ENCODE peak calls at places on chromosomes 3 and 15, in nine cellular contexts. Y, P, T, Z, B, D, A, O and W are unnamed samples. For H3K4me1, the result is how much of the 10 kb centered on the place peaks cover.

GRCh38 chr3:107855710-107856109 is 235.1 kb downstream of the CD47 start:
- DNase-seq in T (no peak), Y (no peak), A (peak), D (no peak), Z (no peak), O (no peak), P (no peak), B (no peak), W (no peak)

GRCh38 chr15:23686466-23687142 is 501 bp downstream of the NDN start:
- DNase-seq in B (peak), O (no peak), D (peak), Z (no peak), Y (no peak), P (peak), A (no peak), T (no peak), W (no peak)

GRCh38 chr3:178513539-178514410 is 22.5 kb upstream of the KCNMB2 start:
- DNase-seq in Z (no peak), T (no peak), P (no peak), Y (no peak), B (no peak), O (no peak), A (no peak), D (no peak), W (no peak)

GRCh38 chr3:128278761-128279593 is 125.7 kb downstream of the EEFSEC start:
- DNase-seq in Z (peak), O (peak), P (peak), B (peak), A (no peak), D (peak), Y (no peak), T (peak), W (peak)

GRCh38 chr3:66297260-66297863 is 76.6 kb downstream of the SLC25A26 start:
- DNase-seq in T (no peak), B (no peak), Y (no peak), A (no peak), D (no peak), Z (no peak), P (no peak), O (no peak), W (no peak)

GRCh38 chr3:48299746-48300361 is 33.6 kb downstream of the SPINK8 start:
- DNase-seq in P (no peak), D (no peak), B (no peak), T (no peak), Y (no peak), O (no peak), Z (no peak), A (no peak), W (no peak)

GRCh38 chr3:170689218-170689874 is 103.5 kb upstream of the SLC7A14 start:
- DNase-seq in O (no peak), Y (no peak), B (no peak), Z (peak), P (peak), A (no peak), T (no peak), D (no peak), W (no peak)

GRCh38 chr3:172658344-172659245 is 52.3 kb downstream of the NCEH1 start:
- DNase-seq in Y (no peak), B (no peak), P (no peak), D (no peak), O (peak), A (no peak), T (no peak), Z (no peak), W (no peak)

GRCh38 chr15:41493205-41493901 is at the start of gene ITPKA:
- DNase-seq in T (peak), D (peak), O (peak), Y (peak), B (peak), P (peak), Z (peak), A (peak), W (peak)

GRCh38 chr3:170848294-170848917 is 21.6 kb downstream of the RPL22L1 start:
- DNase-seq in Y (no peak), O (no peak), T (no peak), B (no peak), P (no peak), D (no peak), Z (no peak), A (no peak), W (no peak)

GRCh38 chr3:114178770-114179368 is at the start of gene DRD3:
- DNase-seq in Y (no peak), T (no peak), O (no peak), B (no peak), A (no peak), Z (no peak), P (no peak), D (no peak), W (no peak)

GRCh38 chr15:58146734-58147133 is 8.6 kb downstream of the AQP9 start:
- DNase-seq in P (no peak), O (no peak), B (no peak), D (no peak), A (no peak), T (no peak), Z (no peak), Y (no peak), W (no peak)

GRCh38 chr3:81173514-81173913 is 587.9 kb downstream of the GBE1 start:
- DNase-seq in B (no peak), D (no peak), P (no peak), Y (no peak), T (no peak), A (no peak), Z (no peak), O (no peak), W (peak)

GRCh38 chr3:56001537-56001936 is 466.7 kb downstream of the ERC2 start:
- DNase-seq in T (no peak), Z (no peak), B (no peak), D (no peak), A (no peak), Y (no peak), O (no peak), P (no peak), W (no peak)
- H3K4me1 ChIP-seq in T (under half), Z (under half), B (under half), D (under half), A (under half), Y (under half), O (under half), P (under half), W (under half)

GRCh38 chr3:58237940-58238681 is 519 bp downstream of the ABHD6 start:
- DNase-seq in P (peak), D (peak), T (peak), B (peak), Y (peak), Z (peak), O (peak), A (peak), W (peak)

GRCh38 chr3:58237238-58237939 is at the start of gene ABHD6:
- DNase-seq in A (peak), T (peak), B (peak), O (peak), Z (peak), P (peak), Y (peak), D (peak), W (peak)

GRCh38 chr3:58235970-58236369 is 1.6 kb upstream of the ABHD6 start:
- DNase-seq in Y (no peak), D (no peak), B (no peak), A (no peak), P (no peak), T (no peak), O (no peak), Z (no peak), W (no peak)

GRCh38 chr3:58238830-58239229 is 1.2 kb downstream of the ABHD6 start:
- DNase-seq in O (no peak), Z (no peak), T (no peak), A (no peak), Y (no peak), D (no peak), P (no peak), B (no peak), W (no peak)

GRCh38 chr3:58236527-58237237 is 910 bp upstream of the ABHD6 start:
- DNase-seq in T (peak), P (peak), A (peak), B (peak), Z (peak), Y (no peak), O (no peak), D (peak), W (peak)
- H3K4me1 ChIP-seq in T (under half), P (under half), A (under half), B (under half), Z (under half), Y (under half), O (under half), D (under half), W (under half)

GRCh38 chr3:149892371-149892770 is 78.3 kb downstream of the PFN2 start:
- DNase-seq in Y (no peak), Z (no peak), B (no peak), O (no peak), A (no peak), D (no peak), P (no peak), T (no peak), W (no peak)
- H3K4me1 ChIP-seq in Y (under half), Z (under half), B (under half), O (under half), A (under half), D (under half), P (under half), T (under half), W (under half)

DNA sequence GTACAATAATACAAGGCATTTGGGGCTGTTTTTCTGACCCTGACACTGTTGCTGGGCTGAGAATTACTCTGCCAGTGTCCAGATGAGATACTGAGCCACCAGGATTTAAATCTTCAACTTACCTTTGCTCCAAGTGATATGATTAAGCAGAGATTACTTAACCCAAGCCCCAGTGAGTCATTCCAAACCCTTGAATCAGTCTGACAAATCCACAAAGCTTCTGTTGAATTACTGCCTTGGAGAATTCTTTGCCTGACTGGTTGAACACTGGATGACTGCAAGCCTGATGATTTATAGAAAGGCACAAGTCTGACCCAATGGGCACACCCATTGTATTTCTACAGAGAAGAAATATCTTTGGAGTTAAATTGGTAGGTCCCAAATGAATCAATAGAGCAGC is 88.2 kb upstream of the TSC22D2 start:
- DNase-seq in P (no peak), Z (no peak), O (no peak), D (no peak), T (no peak), B (no peak), Y (no peak), A (no peak), W (no peak)
- H3K4me1 ChIP-seq in P (under half), Z (under half), O (under half), D (under half), T (under half), B (under half), Y (under half), A (under half), W (under half)

GRCh38 chr15:63052128-63052826 is 9.7 kb downstream of the TPM1 start:
- DNase-seq in T (no peak), B (no peak), D (no peak), P (no peak), Z (no peak), Y (no peak), A (no peak), O (no peak), W (no peak)
- H3K4me1 ChIP-seq in T (half or more), B (half or more), D (under half), P (under half), Z (half or more), Y (under half), A (under half), O (under half), W (half or more)

GRCh38 chr15:83656192-83656591 is 2.3 kb downstream of the ADAMTSL3 start:
- DNase-seq in A (no peak), D (no peak), Y (no peak), P (no peak), Z (no peak), T (no peak), O (no peak), B (no peak), W (no peak)
- H3K4me1 ChIP-seq in A (under half), D (under half), Y (under half), P (under half), Z (under half), T (under half), O (under half), B (under half), W (under half)

GRCh38 chr15:71052356-71052755 is 62.9 kb upstream of the THSD4 start:
- DNase-seq in O (no peak), A (no peak), B (no peak), T (no peak), P (no peak), Z (no peak), Y (no peak), D (no peak), W (no peak)
- H3K4me1 ChIP-seq in O (under half), A (under half), B (under half), T (under half), P (under half), Z (under half), Y (under half), D (under half), W (under half)

GRCh38 chr3:45179163-45179562 is 33.0 kb upstream of the CDCP1 start:
- DNase-seq in B (no peak), D (no peak), P (no peak), O (no peak), Y (no peak), A (no peak), T (no peak), Z (no peak), W (no peak)
- H3K4me1 ChIP-seq in B (under half), D (under half), P (under half), O (under half), Y (under half), A (under half), T (under half), Z (under half), W (under half)

GRCh38 chr15:67077641-67078215 is 12.3 kb downstream of the SMAD3 start:
- DNase-seq in Y (no peak), B (no peak), Z (no peak), T (peak), D (peak), P (no peak), A (peak), O (no peak), W (peak)

GRCh38 chr15:67074886-67075229 is 9.5 kb downstream of the SMAD3 start:
- DNase-seq in Z (no peak), T (no peak), B (no peak), A (no peak), O (no peak), D (no peak), P (no peak), Y (no peak), W (no peak)

GRCh38 chr15:67079361-67079760 is 14.0 kb downstream of the SMAD3 start:
- DNase-seq in D (no peak), Z (no peak), T (no peak), A (no peak), B (no peak), Y (no peak), O (no peak), P (no peak), W (no peak)

GRCh38 chr15:67072951-67073350 is 7.5 kb downstream of the SMAD3 start:
- DNase-seq in Y (no peak), T (no peak), O (no peak), D (no peak), Z (no peak), A (no peak), P (no peak), B (no peak), W (no peak)

DNA sequence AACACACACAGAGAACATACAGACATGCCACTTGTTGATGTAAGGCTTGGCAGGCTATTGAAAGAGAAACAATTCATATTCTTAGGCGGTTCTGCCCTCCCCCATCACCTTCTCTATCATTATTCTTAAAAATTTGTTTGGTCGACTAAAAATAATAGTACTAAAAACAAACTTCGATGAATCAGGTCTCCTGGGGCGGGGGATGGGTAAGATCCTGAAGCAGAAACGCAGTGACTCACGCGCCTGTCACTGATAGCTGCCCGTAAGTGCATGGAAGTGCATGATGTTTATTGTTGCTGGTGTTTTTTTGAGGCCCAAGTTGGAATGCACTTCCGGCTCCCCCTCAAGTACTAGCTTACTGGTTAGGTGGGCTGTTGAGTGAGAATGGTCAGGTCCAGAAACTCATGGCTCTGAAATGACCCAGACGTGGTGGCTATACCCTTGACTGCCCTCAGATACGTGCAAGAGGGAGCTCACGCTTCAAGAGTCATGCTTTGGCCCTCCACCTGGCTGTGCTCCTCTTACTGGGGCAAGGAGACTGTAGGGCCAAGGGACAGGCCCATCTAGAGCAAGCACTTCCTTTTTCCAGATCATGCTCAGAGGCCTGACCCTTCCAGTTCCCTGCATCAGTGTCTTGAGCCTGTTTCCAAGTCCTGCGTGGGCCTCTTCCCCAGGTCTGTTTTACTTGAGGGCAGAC is 10.9 kb downstream of the SMAD3 start:
- DNase-seq in O (no peak), P (no peak), B (no peak), T (no peak), Y (no peak), A (peak), Z (no peak), D (no peak), W (no peak)
- H3K4me1 ChIP-seq in O (under half), P (under half), B (under half), T (half or more), Y (half or more), A (half or more), Z (half or more), D (under half), W (half or more)